ENCODE peak calls at places on chromosome 18, in five cellular contexts. U is neuronal stem cell, G is H9, Q is H1, B is mesenchymal stem cell. L is an unnamed sample.

GRCh38 chr18:26367425-26367824 is 141.2 kb downstream of the TAF4B start:
- DNase-seq in Q (no peak), B (no peak), G (no peak), U (no peak), L (no peak)

GRCh38 chr18:75205760-75206109 is 3.2 kb downstream of the PTGR3 start:
- DNase-seq in U (peak; percentile 23), G (no peak), B (no peak), Q (no peak), L (no peak)

GRCh38 chr18:49447810-49448745 is 12.4 kb downstream of the DYM start:
- DNase-seq in B (peak; percentile 62), Q (no peak), U (no peak), G (peak; percentile 67), L (peak; percentile 53)

GRCh38 chr18:34223164-34223892 is 1.4 kb downstream of the NOL4 start:
- DNase-seq in B (no peak), Q (no peak), U (no peak), G (peak; percentile 76), L (no peak)

GRCh38 chr18:44637210-44638051 is 43.3 kb upstream of the SETBP1 start:
- DNase-seq in B (peak; percentile 26), Q (no peak), U (no peak), G (no peak), L (peak; percentile 64)

GRCh38 chr18:24539866-24540604 is 79.6 kb downstream of the HRH4 start:
- DNase-seq in G (no peak), Q (no peak), U (no peak), B (no peak), L (no peak)

GRCh38 chr18:13268035-13268700 is 49.6 kb downstream of the LDLRAD4 start:
- DNase-seq in Q (peak; percentile 46), B (peak; percentile 3), G (peak; percentile 72), U (peak; percentile 44), L (no peak)

GRCh38 chr18:10938241-10938640 is 211.1 kb downstream of the PIEZO2 start:
- DNase-seq in G (no peak), B (no peak), U (no peak), Q (no peak), L (no peak)

GRCh38 chr18:9356969-9357368 is 22.4 kb downstream of the TWSG1 start:
- DNase-seq in U (no peak), G (no peak), B (no peak), Q (no peak), L (no peak)

GRCh38 chr18:79600141-79600540 is 79.5 kb upstream of the CTDP1 start:
- DNase-seq in G (no peak), U (no peak), Q (no peak), B (no peak), L (no peak)

GRCh38 chr18:46051731-46052461 is 20.2 kb downstream of the PSTPIP2 start:
- DNase-seq in B (peak; percentile 85), Q (no peak), G (no peak), U (no peak), L (peak; percentile 92)

GRCh38 chr18:49613141-49613641 is 51.3 kb downstream of the LIPG start:
- DNase-seq in Q (peak; percentile 70), U (peak; percentile 71), G (peak; percentile 92), B (no peak), L (no peak)

GRCh38 chr18:78974115-78974740 is 5.4 kb upstream of the SALL3 start:
- DNase-seq in Q (no peak), G (peak; percentile 66), B (no peak), U (no peak), L (no peak)

GRCh38 chr18:75218524-75218923 is 7.9 kb downstream of the TSHZ1 start:
- DNase-seq in B (no peak), U (no peak), G (no peak), Q (no peak), L (no peak)

GRCh38 chr18:48825101-48825745 is 125.5 kb downstream of the SMAD7 start:
- DNase-seq in U (no peak), G (peak; percentile 14), Q (no peak), B (no peak), L (no peak)

GRCh38 chr18:55500316-55501086 is 87.5 kb downstream of the TCF4 start:
- DNase-seq in U (no peak), Q (no peak), G (no peak), B (peak; percentile 93), L (peak; percentile 40)

GRCh38 chr18:58669731-58670379 is 1.4 kb upstream of the MALT1 start:
- DNase-seq in B (peak; percentile 62), U (no peak), G (no peak), Q (no peak), L (no peak)

GRCh38 chr18:74281639-74282358 is 10.0 kb downstream of the CYB5A start:
- DNase-seq in B (peak; percentile 78), U (no peak), G (no peak), Q (no peak), L (peak; percentile 20)

GRCh38 chr18:44392933-44393332 is 287.8 kb upstream of the SETBP1 start:
- DNase-seq in B (no peak), G (no peak), U (peak; percentile 17), Q (no peak), L (peak; percentile 63)

GRCh38 chr18:63829886-63830285 is 54.7 kb downstream of the SERPINB7 start:
- DNase-seq in Q (no peak), G (no peak), B (no peak), U (no peak), L (no peak)

GRCh38 chr18:79926715-79927596 is 24.5 kb downstream of the SLC66A2 start:
- DNase-seq in G (peak; percentile 25), Q (no peak), U (no peak), B (no peak), L (no peak)

GRCh38 chr18:76545433-76546281 is 50.6 kb upstream of the ZNF516 start:
- DNase-seq in G (no peak), B (no peak), U (no peak), Q (no peak), L (no peak)

GRCh38 chr18:76548541-76548940 is 53.5 kb upstream of the ZNF516 start:
- DNase-seq in Q (no peak), G (no peak), U (no peak), B (no peak), L (no peak)

GRCh38 chr18:76544511-76545350 is 49.7 kb upstream of the ZNF516 start:
- DNase-seq in G (no peak), U (no peak), B (no peak), Q (no peak), L (no peak)

GRCh38 chr18:76547306-76547705 is 52.3 kb upstream of the ZNF516 start:
- DNase-seq in G (no peak), U (no peak), B (no peak), Q (no peak), L (no peak)

GRCh38 chr18:76546282-76546572 is 51.2 kb upstream of the ZNF516 start:
- DNase-seq in U (no peak), B (no peak), Q (no peak), G (no peak), L (no peak)
- H2BK12ac ChIP-seq in U (no peak overlapping the region), B (no peak overlapping the region), Q (no peak overlapping the region), G (no peak overlapping the region), L (no peak overlapping the region)

DNA sequence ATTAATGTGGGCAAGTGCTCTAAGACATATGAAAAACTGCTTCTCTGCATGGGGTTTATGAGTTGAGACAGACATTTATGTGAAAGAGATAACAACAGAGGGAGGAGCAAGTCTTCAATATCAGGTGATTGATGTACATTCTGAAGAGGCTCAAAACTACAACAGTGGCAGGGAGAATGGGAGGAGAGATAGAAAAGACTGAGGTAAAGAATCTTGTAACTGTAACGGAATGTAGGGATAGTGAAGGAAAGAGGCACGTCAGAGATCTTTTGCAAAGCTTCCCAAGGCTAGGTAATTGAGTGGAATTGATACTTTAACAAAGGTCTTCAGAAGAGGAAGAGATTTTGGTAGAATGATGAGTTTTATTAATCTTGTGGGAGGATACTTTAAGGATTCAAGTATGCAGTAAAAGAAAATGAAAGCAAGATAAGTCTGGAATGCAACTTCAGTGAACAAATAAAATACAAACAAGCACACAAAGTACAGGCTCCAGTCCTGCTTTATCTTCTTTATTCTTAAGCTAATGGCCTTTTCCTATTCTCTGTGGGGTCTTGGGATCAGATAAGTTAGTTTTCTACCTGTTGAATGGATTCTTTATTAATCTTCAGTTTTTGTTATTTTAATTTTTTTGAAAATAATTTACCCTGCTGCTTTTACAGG is 15.0 kb downstream of the SMAD4 start:
- DNase-seq in B (peak; percentile 43), Q (no peak), G (no peak), U (peak; percentile 18), L (peak; percentile 27)
- H3K4me1 ChIP-seq in B (peaks cover 4% of the 10 kb centered on the region), Q (peaks cover 30% of the 10 kb centered on the region), G (no peaks in the 10 kb centered on the region), U (peaks cover 10% of the 10 kb centered on the region), L (no peaks in the 10 kb centered on the region)

GRCh38 chr18:77103991-77104521 is 28.5 kb downstream of the MBP start:
- DNase-seq in U (no peak), G (no peak), Q (no peak), B (peak; percentile 49), L (no peak)

GRCh38 chr18:77101410-77102245 is 31.0 kb downstream of the MBP start:
- DNase-seq in G (peak; percentile 68), B (peak; percentile 96), U (no peak), Q (no peak), L (peak; percentile 60)

GRCh38 chr18:77102246-77103040 is 30.1 kb downstream of the MBP start:
- DNase-seq in Q (no peak), B (peak; percentile 79), U (no peak), G (no peak), L (no peak)

GRCh38 chr18:77105021-77105420 is 27.6 kb downstream of the MBP start:
- DNase-seq in B (no peak), U (no peak), G (no peak), Q (no peak), L (no peak)

GRCh38 chr18:77103181-77103875 is 29.3 kb downstream of the MBP start:
- DNase-seq in U (no peak), B (no peak), G (no peak), Q (no peak), L (no peak)
- H3K23ac ChIP-seq in U (no peak overlapping the region), B (no peak overlapping the region), G (no peak overlapping the region), Q (no peak overlapping the region), L (no peak overlapping the region)

GRCh38 chr18:2692508-2692907 is 37.0 kb downstream of the SMCHD1 start:
- DNase-seq in G (no peak), Q (no peak), U (no peak), B (no peak), L (no peak)

GRCh38 chr18:2699001-2699400 is 43.5 kb downstream of the SMCHD1 start:
- DNase-seq in U (no peak), G (no peak), B (no peak), Q (no peak), L (no peak)

DNA sequence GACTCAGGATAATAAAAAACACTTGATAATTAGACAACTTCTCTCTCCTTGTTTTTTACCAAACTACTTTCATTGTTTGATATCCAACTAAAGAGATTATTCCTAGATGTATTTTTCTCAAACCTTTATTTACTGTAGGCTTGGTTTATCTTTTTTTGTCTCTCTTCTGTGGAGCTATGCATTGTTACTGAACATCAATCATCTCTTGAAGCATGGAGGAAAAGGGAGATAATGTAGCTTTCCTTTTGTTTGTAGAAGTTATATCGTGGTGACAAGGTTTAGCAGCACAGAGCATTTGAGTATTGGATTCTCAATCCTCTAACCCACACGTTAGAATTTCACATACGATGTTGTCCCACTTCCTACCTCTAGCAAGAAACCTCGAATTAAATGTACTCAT is 41.7 kb downstream of the SMCHD1 start:
- DNase-seq in G (no peak), B (no peak), Q (no peak), U (no peak), L (no peak)
- H2BK12ac ChIP-seq in G (no peak overlapping the region), B (no peak overlapping the region), Q (no peak overlapping the region), U (no peak overlapping the region), L (no peak overlapping the region)

GRCh38 chr18:21448301-21448700 is 152.2 kb downstream of the ESCO1 start:
- DNase-seq in G (no peak), B (peak; percentile 11), U (no peak), Q (no peak), L (no peak)
- H3K4me1 ChIP-seq in G (no peaks in the 10 kb centered on the region), B (no peaks in the 10 kb centered on the region), U (no peaks in the 10 kb centered on the region), Q (no peaks in the 10 kb centered on the region), L (peaks cover 7% of the 10 kb centered on the region)

L was measured in trophoblast cell.